ENCODE peak calls at places on chromosomes 5 and 9, in seven cellular contexts. Z is putamen, Y is amygdala, O is fibroblast of mammary gland, N is lower leg skin, R is heart right ventricle, E is kidney epithelial cell. G is an unnamed sample.

GRCh38 chr9:33230756-33231691 is 8.9 kb upstream of the SPINK4 start:
- DNase-seq in Z (no peak), Y (no peak), O (no peak), N (no peak), R (no peak), E (no peak), G (no peak)

GRCh38 chr5:33994845-33995244 is 10.4 kb upstream of the SLC45A2 start:
- DNase-seq in Z (no peak), Y (no peak), O (peak), N (no peak), R (no peak), E (no peak), G (no peak)

GRCh38 chr5:64201986-64202385 is 36.3 kb downstream of the RNF180 start:
- DNase-seq in Z (no peak), Y (no peak), O (no peak), N (no peak), R (no peak), E (no peak), G (no peak)

GRCh38 chr9:131885144-131885609 is 145.3 kb upstream of the RAPGEF1 start:
- DNase-seq in Z (no peak), Y (no peak), O (no peak), N (no peak), R (peak), E (no peak), G (no peak)

GRCh38 chr5:67082941-67083340 is 113.7 kb downstream of the CD180 start:
- DNase-seq in Z (no peak), Y (no peak), O (no peak), N (no peak), R (no peak), E (no peak), G (no peak)

GRCh38 chr9:131276107-131276888 is at the start of gene FAM78A:
- DNase-seq in Z (no peak), Y (peak), O (no peak), N (no peak), R (peak), E (no peak), G (no peak)

GRCh38 chr9:112003538-112003937 is 106.9 kb downstream of the UGCG start:
- DNase-seq in Z (no peak), Y (no peak), O (no peak), N (no peak), R (no peak), E (no peak), G (no peak)

GRCh38 chr5:172945151-172945550 is 14.1 kb upstream of the RPL26L1 start:
- DNase-seq in Z (no peak), Y (no peak), O (no peak), N (no peak), R (no peak), E (no peak), G (no peak)

GRCh38 chr9:33868430-33869000 is 51.6 kb downstream of the UBE2R2 start:
- DNase-seq in Z (no peak), Y (no peak), O (peak), N (no peak), R (no peak), E (no peak), G (no peak)

GRCh38 chr5:154276932-154277331 is 86.4 kb downstream of the GALNT10 start:
- DNase-seq in Z (no peak), Y (no peak), O (peak), N (peak), R (peak), E (no peak), G (no peak)

GRCh38 chr5:76657683-76658311 is 34.6 kb upstream of the F2RL2 start:
- DNase-seq in Z (no peak), Y (no peak), O (no peak), N (no peak), R (no peak), E (no peak), G (no peak)

GRCh38 chr5:4802044-4802443 is 338.1 kb upstream of the ADAMTS16 start:
- DNase-seq in Z (no peak), Y (no peak), O (no peak), N (no peak), R (no peak), E (peak), G (no peak)

G was measured in NCI-H460.